ENCODE peak calls at places on chromosome 22, in four cellular contexts. D is IMR-90, O is mesendoderm, M is H9. E is an unnamed sample.

GRCh38 chr22:45291061-45291930 is 6.5 kb downstream of the UPK3A start:
- DNase-seq in D (no peak), O (no peak), M (no peak), E (no peak)

GRCh38 chr22:26321469-26321913 is 107.6 kb upstream of the ASPHD2 start:
- DNase-seq in D (peak), O (peak), M (no peak), E (no peak)

GRCh38 chr22:19168088-19168890 is 10.2 kb downstream of the SLC25A1 start:
- DNase-seq in D (no peak), O (no peak), M (peak), E (no peak)

GRCh38 chr22:39212721-39213376 is 31.9 kb downstream of the PDGFB start:
- DNase-seq in D (no peak), O (peak), M (peak), E (no peak)

GRCh38 chr22:37896181-37896592 is 9.9 kb upstream of the MICALL1 start:
- DNase-seq in D (peak), O (peak), M (peak), E (no peak)

GRCh38 chr22:42919199-42919598 is 62.1 kb upstream of the ARFGAP3 start:
- DNase-seq in D (no peak), O (peak), M (no peak), E (no peak)

GRCh38 chr22:39900306-39901227 is at the start of gene GRAP2:
- DNase-seq in D (no peak), O (no peak), M (no peak), E (no peak)

GRCh38 chr22:45503816-45504702 is 1.4 kb downstream of the FBLN1 start:
- DNase-seq in D (peak), O (peak), M (peak), E (peak)

GRCh38 chr22:21041937-21042336 is 3.8 kb upstream of the LRRC74B start:
- DNase-seq in D (peak), O (no peak), M (no peak), E (no peak)

GRCh38 chr22:31334329-31334728 is 11.8 kb downstream of the PATZ1 start:
- DNase-seq in D (no peak), O (no peak), M (no peak), E (no peak)

GRCh38 chr22:29022101-29022817 is 39.4 kb downstream of the C22orf31 start:
- DNase-seq in D (no peak), O (no peak), M (no peak), E (no peak)

GRCh38 chr22:46976130-46976529 is 213.7 kb downstream of the TBC1D22A start:
- DNase-seq in D (no peak), O (no peak), M (no peak), E (no peak)

GRCh38 chr22:43891360-43892182 is at the start of gene PNPLA5:
- DNase-seq in D (peak), O (peak), M (peak), E (peak)

GRCh38 chr22:31897842-31898241 is 46.5 kb upstream of the YWHAH start:
- DNase-seq in D (peak), O (no peak), M (no peak), E (no peak)

GRCh38 chr22:29093030-29093429 is 20.2 kb downstream of the KREMEN1 start:
- DNase-seq in D (no peak), O (no peak), M (no peak), E (no peak)

GRCh38 chr22:38038426-38038825 is 18.8 kb upstream of the PICK1 start:
- DNase-seq in D (no peak), O (no peak), M (no peak), E (no peak)

GRCh38 chr22:37601540-37602442 is 6.8 kb upstream of the GGA1 start:
- DNase-seq in D (peak), O (peak), M (peak), E (peak)

GRCh38 chr22:46073683-46074504 is 76.4 kb upstream of the PPARA start:
- DNase-seq in D (peak), O (no peak), M (no peak), E (no peak)

GRCh38 chr22:42646569-42647525 is 2.3 kb downstream of the CYB5R3 start:
- DNase-seq in D (no peak), O (no peak), M (no peak), E (no peak)

GRCh38 chr22:37282385-37282677 is at the start of gene CYTH4:
- DNase-seq in D (no peak), O (no peak), M (no peak), E (no peak)

GRCh38 chr22:26430600-26430999 is 1.5 kb downstream of the ASPHD2 start:
- DNase-seq in D (no peak), O (no peak), M (no peak), E (no peak)

GRCh38 chr22:29907753-29908515 is 25.0 kb downstream of the MTMR3 start:
- DNase-seq in D (peak), O (peak), M (no peak), E (no peak)

GRCh38 chr22:37260396-37260795 is 16.3 kb upstream of the RAC2 start:
- DNase-seq in D (no peak), O (no peak), M (no peak), E (no peak)

GRCh38 chr22:37753746-37754145 is 54.0 kb upstream of the GCAT start:
- DNase-seq in D (peak), O (no peak), M (no peak), E (no peak)

GRCh38 chr22:43823353-43823908 is 11.3 kb upstream of the EFCAB6 start:
- DNase-seq in D (no peak), O (peak), M (peak), E (peak)

GRCh38 chr22:23772315-23773246 is at the start of gene MMP11:
- DNase-seq in D (no peak), O (peak), M (peak), E (peak)

GRCh38 chr22:21712751-21713427 is 22.7 kb downstream of the YPEL1 start:
- DNase-seq in D (peak), O (peak), M (peak), E (no peak)

GRCh38 chr22:42972592-42973535 is 42.1 kb downstream of the PACSIN2 start:
- DNase-seq in D (no peak), O (no peak), M (no peak), E (no peak)

GRCh38 chr22:44539467-44540063 is 41.5 kb upstream of the RTL6 start:
- DNase-seq in D (no peak), O (no peak), M (no peak), E (no peak)

GRCh38 chr22:18970180-18970947 is 34.3 kb upstream of the PRODH start:
- DNase-seq in D (no peak), O (peak), M (peak), E (no peak)

GRCh38 chr22:25027552-25027951 is 75.0 kb downstream of the KIAA1671 start:
- DNase-seq in D (no peak), O (peak), M (no peak), E (no peak)

GRCh38 chr22:49271369-49271727 is 556.3 kb downstream of the BRD1 start:
- DNase-seq in D (no peak), O (no peak), M (no peak), E (no peak)
- H4K5ac ChIP-seq in D (no peak), O (no peak), M (no peak), E (no peak)

GRCh38 chr22:16603448-16603768 is 10.8 kb upstream of the CCT8L2 start:
- DNase-seq in D (no peak), O (no peak), M (no peak), E (no peak)
- H4K5ac ChIP-seq in D (no peak), O (no peak), M (no peak), E (no peak)

DNA sequence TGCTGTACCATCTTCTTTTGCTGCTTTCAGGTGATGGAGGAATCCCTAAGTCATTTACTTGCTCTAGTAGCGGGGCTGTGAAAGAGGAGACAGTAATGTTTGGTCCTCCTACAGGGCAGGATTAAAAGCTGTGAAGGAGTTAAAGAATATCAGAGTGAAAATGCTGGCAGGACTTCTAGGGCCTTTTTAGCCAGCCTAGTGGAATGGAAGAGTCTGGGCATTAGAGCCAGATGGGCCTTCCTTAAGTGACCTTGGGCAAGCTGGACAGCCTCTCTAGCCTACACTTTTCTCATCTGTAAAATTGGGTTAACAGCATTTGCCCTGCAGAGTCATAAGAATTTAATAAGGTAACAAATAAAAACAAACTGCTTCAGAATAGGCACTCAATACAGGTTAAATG is 114.7 kb downstream of the RBFOX2 start:
- DNase-seq in D (no peak), O (no peak), M (no peak), E (no peak)
- H4K5ac ChIP-seq in D (no peak), O (no peak), M (no peak), E (no peak)

GRCh38 chr22:41485033-41485432 is 16.1 kb downstream of the ACO2 start:
- DNase-seq in D (no peak), O (no peak), M (no peak), E (no peak)

GRCh38 chr22:41491379-41492100 is 22.6 kb downstream of the ACO2 start:
- DNase-seq in D (peak), O (peak), M (no peak), E (no peak)

GRCh38 chr22:41488596-41489385 is 19.9 kb downstream of the ACO2 start:
- DNase-seq in D (no peak), O (no peak), M (no peak), E (no peak)

GRCh38 chr22:41487037-41487963 is 18.4 kb downstream of the ACO2 start:
- DNase-seq in D (peak), O (no peak), M (no peak), E (no peak)

DNA sequence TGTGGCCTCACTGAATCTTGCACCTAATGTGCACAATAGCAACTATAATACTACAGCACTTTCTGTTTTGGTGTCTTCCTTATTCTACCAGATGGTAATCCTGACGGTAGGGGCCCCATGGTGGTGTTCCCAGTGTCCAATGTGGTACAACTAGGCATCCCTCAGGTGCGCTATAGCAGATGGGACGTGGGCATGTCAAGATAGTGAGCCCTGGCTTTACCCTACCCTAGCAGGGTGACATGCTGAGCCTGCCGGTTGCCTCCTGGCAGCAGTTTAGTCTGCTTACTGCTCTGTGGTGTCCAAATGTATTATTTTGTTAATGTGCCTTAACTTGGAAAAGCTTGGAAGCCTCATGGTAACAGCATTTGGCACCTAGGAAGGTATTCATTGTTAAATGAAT is 19.2 kb downstream of the ACO2 start:
- DNase-seq in D (no peak), O (no peak), M (no peak), E (no peak)
- H4K5ac ChIP-seq in D (no peak), O (no peak), M (no peak), E (no peak)